ENCODE peak calls at places on chromosome 7, in six cellular contexts. P is GM12878, L is H1, I is HCT116, Y is HepG2, J is SK-N-SH. B is an unnamed sample.

GRCh38 chr7:98360221-98361124 is 40.4 kb downstream of the BAIAP2L1 start:
- DNase-seq in P (no peak), L (peak), I (no peak), Y (peak), J (no peak), B (no peak)

GRCh38 chr7:39360766-39361165 is 205.4 kb upstream of the YAE1 start:
- DNase-seq in P (no peak), L (no peak), I (no peak), Y (no peak), J (no peak), B (no peak)

GRCh38 chr7:157551325-157552070 is 214.7 kb downstream of the DNAJB6 start:
- DNase-seq in P (no peak), L (no peak), I (no peak), Y (no peak), J (no peak), B (no peak)

GRCh38 chr7:25720427-25720826 is 431.6 kb upstream of the NFE2L3 start:
- DNase-seq in P (no peak), L (no peak), I (no peak), Y (no peak), J (peak), B (peak)

GRCh38 chr7:108838143-108838542 is 268.5 kb downstream of the DNAJB9 start:
- DNase-seq in P (no peak), L (no peak), I (no peak), Y (no peak), J (no peak), B (no peak)

GRCh38 chr7:107506683-107507339 is 37.0 kb downstream of the GPR22 start:
- DNase-seq in P (no peak), L (no peak), I (peak), Y (no peak), J (no peak), B (peak)

GRCh38 chr7:95933618-95934017 is 161.3 kb downstream of the DYNC1I1 start:
- DNase-seq in P (no peak), L (no peak), I (no peak), Y (no peak), J (no peak), B (no peak)

GRCh38 chr7:79361214-79361613 is 92.3 kb downstream of the MAGI2 start:
- DNase-seq in P (no peak), L (no peak), I (peak), Y (no peak), J (no peak), B (no peak)

GRCh38 chr7:96508371-96508770 is 186.5 kb upstream of the SLC25A13 start:
- DNase-seq in P (no peak), L (no peak), I (no peak), Y (no peak), J (peak), B (peak)

GRCh38 chr7:121329460-121330052 is 756 bp downstream of the WNT16 start:
- DNase-seq in P (no peak), L (no peak), I (no peak), Y (no peak), J (peak), B (peak)

GRCh38 chr7:4013793-4014192 is 668.3 kb upstream of the FOXK1 start:
- DNase-seq in P (no peak), L (no peak), I (no peak), Y (no peak), J (peak), B (no peak)

GRCh38 chr7:33186187-33186586 is 56.8 kb downstream of the BBS9 start:
- DNase-seq in P (no peak), L (no peak), I (no peak), Y (no peak), J (no peak), B (no peak)

GRCh38 chr7:116970148-116970910 is 17.0 kb downstream of the ST7 start:
- DNase-seq in P (no peak), L (no peak), I (no peak), Y (no peak), J (no peak), B (no peak)

GRCh38 chr7:90968871-90969270 is 295.4 kb upstream of the FZD1 start:
- DNase-seq in P (no peak), L (no peak), I (no peak), Y (no peak), J (no peak), B (no peak)

GRCh38 chr7:17771901-17772408 is 168.3 kb downstream of the SNX13 start:
- DNase-seq in P (no peak), L (no peak), I (no peak), Y (no peak), J (no peak), B (no peak)

GRCh38 chr7:19066109-19066508 is 51.3 kb downstream of the TWIST1 start:
- DNase-seq in P (no peak), L (no peak), I (no peak), Y (no peak), J (no peak), B (no peak)

GRCh38 chr7:47390914-47391313 is 191.0 kb downstream of the TNS3 start:
- DNase-seq in P (no peak), L (no peak), I (no peak), Y (no peak), J (no peak), B (no peak)

DNA sequence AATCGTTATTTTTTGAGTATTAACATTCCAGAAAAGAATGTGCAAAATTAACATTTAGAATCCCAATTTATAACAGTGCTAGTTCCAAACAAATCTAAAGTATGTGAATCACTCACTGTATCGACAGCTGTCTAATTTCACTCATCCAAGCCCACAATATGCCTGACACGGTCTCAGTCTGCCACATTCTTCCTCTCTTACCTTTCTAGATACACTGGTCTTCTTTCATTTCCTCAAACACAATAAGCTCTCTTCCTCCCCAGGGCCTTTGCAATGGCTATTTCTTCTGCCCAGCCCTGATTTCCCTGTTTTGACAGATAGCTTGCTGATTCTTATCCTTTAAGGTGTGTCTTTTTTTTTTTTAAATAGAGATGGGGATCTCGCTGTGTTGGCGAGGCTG is 48.8 kb downstream of the UBE2H start:
- DNase-seq in P (peak), L (no peak), I (no peak), Y (no peak), J (no peak), B (no peak)
- TF ChIP-seq JUND in P (no peak), L (no peak), I (no peak), Y (no peak), J (no peak), B (no peak)

GRCh38 chr7:140593583-140593982 is 47.0 kb downstream of the DENND2A start:
- DNase-seq in P (peak), L (no peak), I (no peak), Y (no peak), J (no peak), B (no peak)
- TF ChIP-seq JUND in P (no peak), L (no peak), I (no peak), Y (no peak), J (no peak), B (no peak)

DNA sequence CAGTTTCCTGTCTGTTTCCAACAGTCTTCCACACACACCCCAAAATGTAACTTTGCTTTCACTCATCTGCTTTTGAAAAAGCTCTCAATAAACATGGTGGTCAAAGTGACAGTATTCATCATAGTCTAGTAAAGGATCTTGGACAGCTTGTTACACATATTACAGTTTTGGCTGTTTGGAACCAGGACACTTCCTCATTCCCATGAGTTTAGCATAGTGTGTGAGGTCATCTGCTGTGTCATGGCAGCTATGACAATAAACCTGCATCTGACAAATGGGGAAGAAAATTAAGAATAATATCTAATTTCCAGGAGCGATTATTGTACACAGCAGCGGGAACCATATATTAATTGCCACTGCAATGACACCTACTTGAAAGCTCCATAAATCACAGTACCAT is 184.3 kb upstream of the SLC26A5 start:
- DNase-seq in P (no peak), L (no peak), I (no peak), Y (no peak), J (no peak), B (no peak)
- TF ChIP-seq JUND in P (no peak), L (no peak), I (no peak), Y (no peak), J (no peak), B (no peak)

GRCh38 chr7:44970521-44971051 is 8.2 kb downstream of the MYO1G start:
- DNase-seq in P (no peak), L (no peak), I (no peak), Y (no peak), J (peak), B (no peak)
- TF ChIP-seq JUND in P (no peak), L (no peak), I (no peak), Y (no peak), J (no peak), B (no peak)